ENCODE peak calls at places on chromosomes 7 and 10, in four cellular contexts. E is K562, B is GM12892, U is HepG2. C is an unnamed sample.

GRCh38 chr10:1504286-1504685 is 233.0 kb downstream of the ADARB2 start:
- DNase-seq in B (no peak), E (no peak), U (no peak), C (no peak)

GRCh38 chr10:129646921-129647320 is 179.9 kb downstream of the MGMT start:
- DNase-seq in U (no peak), B (no peak), E (no peak), C (no peak)

GRCh38 chr7:28068811-28069216 is 111.8 kb downstream of the JAZF1 start:
- DNase-seq in U (no peak), E (no peak), B (no peak), C (no peak)

GRCh38 chr10:119161680-119162079 is 3.8 kb downstream of the SFXN4 start:
- DNase-seq in U (no peak), E (peak; percentile 66), B (no peak), C (no peak)

GRCh38 chr10:62850646-62851045 is 34.5 kb upstream of the EGR2 start:
- DNase-seq in E (no peak), U (no peak), B (no peak), C (no peak)

GRCh38 chr10:53111529-53111928 is 338.9 kb upstream of the MBL2 start:
- DNase-seq in B (no peak), E (no peak), U (peak; percentile 23), C (no peak)

GRCh38 chr10:16847644-16848043 is 30.4 kb upstream of the RSU1 start:
- DNase-seq in B (no peak), U (no peak), E (no peak), C (no peak)

GRCh38 chr7:104964626-104965236 is 49.3 kb upstream of the KMT2E start:
- DNase-seq in B (no peak), E (peak; percentile 84), U (no peak), C (no peak)

GRCh38 chr10:85648279-85648754 is 718.3 kb downstream of the GRID1 start:
- DNase-seq in U (no peak), B (no peak), E (no peak), C (no peak)

GRCh38 chr10:67971311-67971710 is 86.9 kb downstream of the SIRT1 start:
- DNase-seq in B (no peak), E (no peak), U (no peak), C (no peak)

GRCh38 chr10:67978749-67979148 is 94.3 kb downstream of the SIRT1 start:
- DNase-seq in U (no peak), E (no peak), B (no peak), C (no peak)

GRCh38 chr10:67977246-67977645 is 92.8 kb downstream of the SIRT1 start:
- DNase-seq in U (no peak), E (no peak), B (no peak), C (no peak)

GRCh38 chr10:67976292-67977245 is 92.1 kb downstream of the SIRT1 start:
- DNase-seq in E (no peak), B (no peak), U (peak; percentile 13), C (no peak)
- TF ChIP-seq TAF1 in E (no peak), B (no peak), U (no peak), C (no peak)

GRCh38 chr7:106283501-106283830 is 1.3 kb downstream of the NAMPT start:
- DNase-seq in U (no peak), B (no peak), E (no peak), C (no peak)

GRCh38 chr7:106284516-106285050 is at the start of gene NAMPT:
- DNase-seq in E (peak; percentile 70), U (no peak), B (no peak), C (no peak)

GRCh38 chr7:106285801-106286492 is 1.2 kb upstream of the NAMPT start:
- DNase-seq in B (no peak), E (no peak), U (no peak), C (peak; percentile 25)

GRCh38 chr7:106283831-106284515 is 810 bp downstream of the NAMPT start:
- DNase-seq in U (peak; percentile 8), E (peak; percentile 59), B (no peak), C (no peak)

GRCh38 chr7:106285051-106285800 is 443 bp upstream of the NAMPT start:
- DNase-seq in B (peak; percentile 64), E (peak; percentile 99), U (peak; percentile 95), C (peak; percentile 78)
- TF ChIP-seq POLR2A in B (peak; percentile 67), E (peak; percentile 94), U (peak; percentile 87), C (no peak)

GRCh38 chr7:50449881-50450690 is at the start of gene FIGNL1:
- DNase-seq in U (peak; percentile 61), E (peak; percentile 83), B (peak; percentile 68), C (peak; percentile 76)
- TF ChIP-seq POLR2AphosphoS5 in U (peak; percentile 65), E (peak; percentile 69), B (peak; percentile 63), C (peak; percentile 55)

GRCh38 chr7:43572516-43573049 is 10.3 kb upstream of the STK17A start:
- DNase-seq in B (no peak), U (no peak), E (peak; percentile 64), C (no peak)
- TF ChIP-seq TAF1 in B (no peak), U (no peak), E (peak; percentile 28), C (no peak)

C was measured in GM12891.